ENCODE peak calls at places on chromosome 18, in five cellular contexts. One of them, this sample, is unnamed.

GRCh38 chr18:50447952-50448351 is 73.1 kb downstream of the SKA1 start:
- DNase-seq in Calu3: no peak
- DNase-seq in GM12878: no peak
- DNase-seq in HEK293T: no peak
- DNase-seq in cardiac fibroblast: no peak
- DNase-seq in this sample: no peak

GRCh38 chr18:24395049-24395780 is 2.4 kb downstream of the OSBPL1A start:
- DNase-seq in Calu3: no peak
- DNase-seq in cardiac fibroblast: no peak
- DNase-seq in HEK293T: peak; percentile 30
- DNase-seq in GM12878: no peak
- DNase-seq in this sample: no peak

GRCh38 chr18:77051581-77052296 is 80.8 kb downstream of the MBP start:
- DNase-seq in HEK293T: no peak
- DNase-seq in Calu3: no peak
- DNase-seq in cardiac fibroblast: no peak
- DNase-seq in GM12878: no peak
- DNase-seq in this sample: no peak

GRCh38 chr18:33146009-33146408 is 294.5 kb downstream of the CCDC178 start:
- DNase-seq in GM12878: no peak
- DNase-seq in Calu3: no peak
- DNase-seq in HEK293T: no peak
- DNase-seq in cardiac fibroblast: no peak
- DNase-seq in this sample: no peak

GRCh38 chr18:78774741-78775141 is 204.9 kb upstream of the SALL3 start:
- DNase-seq in cardiac fibroblast: no peak
- DNase-seq in GM12878: no peak
- DNase-seq in HEK293T: no peak
- DNase-seq in Calu3: no peak
- DNase-seq in this sample: no peak

GRCh38 chr18:11654736-11655604 is 34.1 kb upstream of the GNAL start:
- DNase-seq in cardiac fibroblast: peak; percentile 32
- DNase-seq in GM12878: no peak
- DNase-seq in Calu3: peak; percentile 75
- DNase-seq in HEK293T: peak; percentile 68
- DNase-seq in this sample: peak; percentile 59

GRCh38 chr18:22238681-22239080 is 69.3 kb downstream of the GATA6 start:
- DNase-seq in GM12878: no peak
- DNase-seq in HEK293T: no peak
- DNase-seq in cardiac fibroblast: no peak
- DNase-seq in Calu3: no peak
- DNase-seq in this sample: no peak

GRCh38 chr18:25814841-25815458 is 275.5 kb downstream of the SS18 start:
- DNase-seq in cardiac fibroblast: no peak
- DNase-seq in HEK293T: no peak
- DNase-seq in GM12878: peak; percentile 32
- DNase-seq in Calu3: no peak
- DNase-seq in this sample: peak; percentile 46

GRCh38 chr18:41436772-41437171 is 518.3 kb upstream of the PIK3C3 start:
- DNase-seq in cardiac fibroblast: no peak
- DNase-seq in HEK293T: no peak
- DNase-seq in GM12878: no peak
- DNase-seq in Calu3: no peak
- DNase-seq in this sample: no peak

GRCh38 chr18:31454066-31454708 is 6.6 kb downstream of the DSG3 start:
- DNase-seq in Calu3: peak; percentile 21
- DNase-seq in HEK293T: no peak
- DNase-seq in GM12878: no peak
- DNase-seq in cardiac fibroblast: peak; percentile 67
- DNase-seq in this sample: no peak

GRCh38 chr18:57142361-57142760 is 4.5 kb upstream of the BOD1L2 start:
- DNase-seq in GM12878: no peak
- DNase-seq in HEK293T: no peak
- DNase-seq in cardiac fibroblast: no peak
- DNase-seq in Calu3: no peak
- DNase-seq in this sample: no peak

GRCh38 chr18:36757081-36757480 is 71.7 kb downstream of the TPGS2 start:
- DNase-seq in HEK293T: peak; percentile 85
- DNase-seq in cardiac fibroblast: peak; percentile 76
- DNase-seq in GM12878: no peak
- DNase-seq in Calu3: peak; percentile 38
- DNase-seq in this sample: no peak

GRCh38 chr18:57925706-57926105 is 118.3 kb upstream of the NEDD4L start:
- DNase-seq in cardiac fibroblast: no peak
- DNase-seq in HEK293T: no peak
- DNase-seq in GM12878: no peak
- DNase-seq in Calu3: no peak
- DNase-seq in this sample: no peak

GRCh38 chr18:22223263-22223960 is 54.0 kb downstream of the GATA6 start:
- DNase-seq in cardiac fibroblast: peak; percentile 72
- DNase-seq in HEK293T: peak; percentile 69
- DNase-seq in GM12878: no peak
- DNase-seq in Calu3: peak; percentile 95
- DNase-seq in this sample: no peak

GRCh38 chr18:7303751-7304370 is 73.0 kb downstream of the LRRC30 start:
- DNase-seq in Calu3: no peak
- DNase-seq in cardiac fibroblast: no peak
- DNase-seq in HEK293T: no peak
- DNase-seq in GM12878: no peak
- DNase-seq in this sample: no peak

GRCh38 chr18:9691235-9691634 is 16.9 kb upstream of the RAB31 start:
- DNase-seq in GM12878: no peak
- DNase-seq in cardiac fibroblast: no peak
- DNase-seq in HEK293T: no peak
- DNase-seq in Calu3: no peak
- DNase-seq in this sample: no peak

GRCh38 chr18:24482826-24483225 is 22.4 kb downstream of the HRH4 start:
- DNase-seq in GM12878: no peak
- DNase-seq in Calu3: no peak
- DNase-seq in cardiac fibroblast: no peak
- DNase-seq in HEK293T: no peak
- DNase-seq in this sample: no peak

GRCh38 chr18:31498450-31499156 is 626 bp downstream of the DSG2 start:
- DNase-seq in cardiac fibroblast: peak; percentile 8
- DNase-seq in HEK293T: peak; percentile 50
- DNase-seq in GM12878: no peak
- DNase-seq in Calu3: no peak
- DNase-seq in this sample: no peak

GRCh38 chr18:76493213-76494107 is 1.6 kb downstream of the ZNF516 start:
- DNase-seq in Calu3: no peak
- DNase-seq in GM12878: no peak
- DNase-seq in HEK293T: no peak
- DNase-seq in cardiac fibroblast: peak; percentile 30
- DNase-seq in this sample: peak; percentile 65

GRCh38 chr18:23743733-23744333 is 54.6 kb downstream of the LAMA3 start:
- DNase-seq in cardiac fibroblast: no peak
- DNase-seq in GM12878: no peak
- DNase-seq in Calu3: no peak
- DNase-seq in HEK293T: peak; percentile 39
- DNase-seq in this sample: no peak

GRCh38 chr18:54786211-54786610 is 42.1 kb upstream of the RAB27B start:
- DNase-seq in Calu3: no peak
- DNase-seq in HEK293T: no peak
- DNase-seq in cardiac fibroblast: no peak
- DNase-seq in GM12878: no peak
- DNase-seq in this sample: no peak

GRCh38 chr18:54647176-54647575 is 56.1 kb downstream of the DYNAP start:
- DNase-seq in cardiac fibroblast: peak; percentile 29
- DNase-seq in HEK293T: peak; percentile 5
- DNase-seq in GM12878: no peak
- DNase-seq in Calu3: peak; percentile 48
- DNase-seq in this sample: no peak

GRCh38 chr18:62281684-62282083 is 43.4 kb upstream of the TNFRSF11A start:
- DNase-seq in Calu3: no peak
- DNase-seq in cardiac fibroblast: peak; percentile 86
- DNase-seq in GM12878: no peak
- DNase-seq in HEK293T: no peak
- DNase-seq in this sample: no peak